ENCODE peak calls at places on chromosomes 4 and X, in five cellular contexts. I is left lung, Q is kidney epithelial cell, A is heart left ventricle, X is GM20000. E is an unnamed sample.
A peak's percentile ranks its signal among the peaks of the same experiment; 100 is the strongest.

GRCh38 chr4:5460106-5460801 is 248.1 kb downstream of the EVC2 start:
- DNase-seq in I (no peak), Q (no peak), A (peak; percentile 30), X (peak; percentile 18), E (no peak)

GRCh38 chr4:87031946-87032345 is 97.1 kb downstream of the AFF1 start:
- DNase-seq in I (no peak), Q (no peak), A (no peak), X (no peak), E (no peak)

GRCh38 chr4:79820427-79820826 is 252.6 kb downstream of the ANTXR2 start:
- DNase-seq in I (no peak), Q (no peak), A (no peak), X (no peak), E (no peak)

GRCh38 chr4:84944952-84945351 is 21.5 kb downstream of the WDFY3 start:
- DNase-seq in I (no peak), Q (no peak), A (no peak), X (no peak), E (no peak)

GRCh38 chr4:121794505-121795192 is 6.5 kb upstream of the EXOSC9 start:
- DNase-seq in I (no peak), Q (no peak), A (no peak), X (no peak), E (no peak)

GRCh38 chr4:127145001-127145400 is 487.8 kb upstream of the INTU start:
- DNase-seq in I (peak; percentile 48), Q (no peak), A (no peak), X (no peak), E (no peak)

GRCh38 chr4:9808077-9808476 is 26.6 kb downstream of the DRD5 start:
- DNase-seq in I (no peak), Q (no peak), A (no peak), X (no peak), E (no peak)

GRCh38 chr4:109119852-109120251 is 182.6 kb downstream of the COL25A1 start:
- DNase-seq in I (no peak), Q (no peak), A (no peak), X (no peak), E (no peak)

GRCh38 chrX:147897117-147897516 is 14.6 kb upstream of the FMR1 start:
- DNase-seq in I (no peak), Q (no peak), A (no peak), X (no peak), E (no peak)

GRCh38 chrX:7927259-7928167 is at the start of gene PNPLA4:
- DNase-seq in I (peak; percentile 92), Q (peak; percentile 39), A (peak; percentile 87), X (peak; percentile 76), E (peak; percentile 66)

GRCh38 chr4:54363037-54363436 is 133.9 kb downstream of the PDGFRA start:
- DNase-seq in I (no peak), Q (no peak), A (no peak), X (no peak), E (no peak)

GRCh38 chrX:115968436-115969252 is 201.9 kb upstream of the AGTR2 start:
- DNase-seq in I (no peak), Q (peak; percentile 12), A (peak; percentile 59), X (peak; percentile 19), E (peak; percentile 66)

GRCh38 chr4:2413821-2414610 is 4.4 kb downstream of the ZFYVE28 start:
- DNase-seq in I (no peak), Q (no peak), A (peak; percentile 24), X (no peak), E (no peak)

GRCh38 chr4:173448103-173448502 is 49.2 kb upstream of the SCRG1 start:
- DNase-seq in I (no peak), Q (no peak), A (peak; percentile 31), X (no peak), E (no peak)

DNA sequence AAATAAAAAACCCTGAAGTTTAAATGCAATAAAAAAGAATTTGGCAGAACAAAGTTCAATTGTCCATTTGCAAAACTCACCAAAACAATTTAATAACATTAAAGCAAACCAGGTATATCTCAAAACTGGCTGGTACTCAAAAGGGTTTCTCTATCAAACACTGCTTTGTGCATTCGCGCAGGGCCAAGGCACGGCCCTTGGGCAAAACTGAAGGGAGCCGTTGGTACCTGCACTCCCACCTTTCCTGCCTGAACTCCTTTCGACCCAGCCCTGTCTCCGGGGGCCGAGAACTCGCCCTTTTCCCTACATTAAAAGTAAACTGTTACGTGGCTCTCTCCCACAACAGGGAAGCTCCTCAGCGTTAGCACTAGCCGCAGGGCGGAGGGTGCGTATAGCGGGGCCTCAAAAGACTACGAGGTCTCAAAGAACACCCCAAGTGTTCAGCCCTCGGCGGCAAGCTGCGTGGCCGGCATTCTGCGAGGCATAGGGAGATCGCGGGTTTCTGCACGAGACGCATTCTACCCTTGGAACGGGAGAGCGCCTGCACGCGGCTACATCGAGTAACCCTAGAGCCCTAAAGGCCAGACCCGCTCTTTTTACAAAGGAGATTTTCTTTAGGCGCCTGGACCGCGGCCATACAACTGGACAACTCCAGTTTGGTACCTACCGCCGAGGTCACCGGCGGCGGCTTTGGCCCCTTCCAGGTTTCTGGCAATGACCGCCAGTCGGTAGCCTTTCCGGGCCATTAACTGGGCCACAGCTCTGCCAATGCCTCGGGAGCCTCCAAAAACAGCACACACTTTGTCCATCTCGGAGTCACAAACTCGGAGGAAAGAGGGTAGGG is 552 bp downstream of the CBR4 start:
- DNase-seq in I (peak; percentile 77), Q (no peak), A (peak; percentile 75), X (peak; percentile 32), E (peak; percentile 66)
- TF ChIP-seq CTCF in I (no peak), Q (peak; percentile 29), A (peak; percentile 23), X (no peak), E (no peak)

GRCh38 chr4:39450618-39451017 is 8.1 kb downstream of the RPL9 start:
- DNase-seq in I (no peak), Q (no peak), A (no peak), X (no peak), E (no peak)

GRCh38 chr4:39442910-39443480 is 15.7 kb downstream of the RPL9 start:
- DNase-seq in I (no peak), Q (no peak), A (no peak), X (no peak), E (no peak)

GRCh38 chr4:39451423-39452023 is 7.2 kb downstream of the RPL9 start:
- DNase-seq in I (no peak), Q (no peak), A (no peak), X (no peak), E (no peak)

GRCh38 chr4:39446483-39446841 is 12.3 kb downstream of the RPL9 start:
- DNase-seq in I (no peak), Q (no peak), A (no peak), X (no peak), E (no peak)

DNA sequence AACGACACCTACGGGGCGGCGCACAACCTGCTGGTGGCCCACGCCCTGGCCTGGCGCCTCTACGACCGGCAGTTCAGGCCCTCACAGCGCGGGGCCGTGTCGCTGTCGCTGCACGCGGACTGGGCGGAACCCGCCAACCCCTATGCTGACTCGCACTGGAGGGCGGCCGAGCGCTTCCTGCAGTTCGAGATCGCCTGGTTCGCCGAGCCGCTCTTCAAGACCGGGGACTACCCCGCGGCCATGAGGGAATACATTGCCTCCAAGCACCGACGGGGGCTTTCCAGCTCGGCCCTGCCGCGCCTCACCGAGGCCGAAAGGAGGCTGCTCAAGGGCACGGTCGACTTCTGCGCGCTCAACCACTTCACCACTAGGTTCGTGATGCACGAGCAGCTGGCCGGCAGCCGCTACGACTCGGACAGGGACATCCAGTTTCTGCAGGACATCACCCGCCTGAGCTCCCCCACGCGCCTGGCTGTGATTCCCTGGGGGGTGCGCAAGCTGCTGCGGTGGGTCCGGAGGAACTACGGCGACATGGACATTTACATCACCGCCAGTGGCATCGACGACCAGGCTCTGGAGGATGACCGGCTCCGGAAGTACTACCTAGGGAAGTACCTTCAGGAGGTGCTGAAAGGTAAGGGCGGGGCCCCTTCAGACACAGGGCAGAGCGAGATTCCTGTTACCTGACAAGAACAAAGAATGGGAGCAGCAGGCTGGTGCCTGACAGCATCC is 11.7 kb downstream of the RPL9 start:
- DNase-seq in I (peak; percentile 62), Q (no peak), A (peak; percentile 62), X (peak; percentile 81), E (no peak)
- TF ChIP-seq CTCF in I (no peak), Q (peak; percentile 37), A (no peak), X (peak; percentile 30), E (no peak)

GRCh38 chr4:28373601-28374000 is 1513.0 kb downstream of the STIM2 start:
- DNase-seq in I (no peak), Q (no peak), A (no peak), X (no peak), E (no peak)

GRCh38 chr4:28378109-28378830 is 1517.6 kb downstream of the STIM2 start:
- DNase-seq in I (no peak), Q (no peak), A (no peak), X (no peak), E (no peak)
- TF ChIP-seq CTCF in I (no peak), Q (no peak), A (no peak), X (no peak), E (no peak)

GRCh38 chr4:151371045-151371605 is 37.9 kb upstream of the FHIP1A start:
- DNase-seq in I (no peak), Q (no peak), A (no peak), X (no peak), E (no peak)
- TF ChIP-seq CTCF in I (no peak), Q (no peak), A (no peak), X (no peak), E (no peak)

GRCh38 chrX:54246866-54247265 is 63.8 kb upstream of the FAM120C start:
- DNase-seq in I (no peak), Q (no peak), A (no peak), X (no peak), E (no peak)

DNA sequence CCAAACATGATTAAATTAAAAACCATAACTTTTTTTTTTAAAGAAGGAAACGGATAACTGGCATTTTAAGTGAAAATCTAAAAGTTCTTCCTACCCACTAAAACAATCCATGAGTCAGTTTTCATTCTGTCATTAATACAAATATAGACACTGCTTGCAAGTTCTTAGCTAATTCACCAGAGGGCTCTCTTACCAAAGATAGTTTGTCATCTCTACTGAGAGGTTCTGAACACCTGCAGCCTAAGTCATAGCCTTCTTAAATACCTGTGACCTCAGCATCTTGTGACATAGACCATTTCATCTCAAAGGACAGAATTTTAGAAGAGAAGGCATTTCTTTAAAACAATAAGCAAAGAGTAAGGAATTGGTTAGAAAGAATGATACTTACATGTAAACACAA is 65.3 kb upstream of the FAM120C start:
- DNase-seq in I (no peak), Q (peak; percentile 1), A (no peak), X (peak; percentile 2), E (no peak)
- TF ChIP-seq CTCF in I (no peak), Q (peak; percentile 25), A (peak; percentile 30), X (no peak), E (no peak)